ENCODE peak calls at places on chromosomes 13 and 19, in seven cellular contexts. C, K, X, Z, I, R and G are unnamed samples.

GRCh38 chr13:98719527-98720250 is 32.8 kb downstream of the SLC15A1 start:
- DNase-seq in I (peak; percentile 44), R (no peak), X (no peak), C (no peak), K (no peak), Z (no peak), G (no peak)

GRCh38 chr19:50359432-50359818 is 6.0 kb downstream of the NAPSA start:
- DNase-seq in K (peak; percentile 32), R (no peak), C (no peak), I (no peak), X (no peak), Z (no peak), G (no peak)

GRCh38 chr19:52992109-52993004 is 21.4 kb upstream of the ERVV-1 start:
- DNase-seq in I (peak; percentile 21), X (peak; percentile 46), Z (no peak), C (peak; percentile 1), K (peak; percentile 34), R (peak; percentile 67), G (no peak)

GRCh38 chr19:58097783-58098681 is at the start of gene ZSCAN18:
- DNase-seq in X (peak; percentile 82), Z (peak; percentile 99), I (peak; percentile 99), C (peak; percentile 98), R (peak; percentile 98), K (peak; percentile 97), G (peak; percentile 96)

GRCh38 chr19:5967994-5968430 is 9.9 kb downstream of the RANBP3 start:
- DNase-seq in X (peak; percentile 68), Z (peak; percentile 56), R (peak; percentile 77), K (peak; percentile 77), I (peak; percentile 87), C (peak; percentile 72), G (no peak)

GRCh38 chr19:15072930-15073647 is 8.9 kb upstream of the OR1I1 start:
- DNase-seq in Z (no peak), R (no peak), K (no peak), I (peak; percentile 94), C (no peak), X (no peak), G (no peak)

GRCh38 chr13:103516009-103516795 is 450.0 kb upstream of the SLC10A2 start:
- DNase-seq in R (no peak), Z (no peak), C (no peak), X (no peak), I (no peak), K (no peak), G (no peak)

GRCh38 chr19:16928916-16929315 is 40.1 kb downstream of the F2RL3 start:
- DNase-seq in C (no peak), R (no peak), Z (no peak), X (no peak), K (no peak), I (no peak), G (no peak)

GRCh38 chr19:52248256-52248655 is 21.1 kb upstream of the ZNF766 start:
- DNase-seq in R (no peak), X (no peak), K (no peak), C (peak; percentile 50), Z (peak; percentile 45), I (peak; percentile 78), G (peak; percentile 51)

GRCh38 chr19:57068921-57069697 is 50.7 kb upstream of the USP29 start:
- DNase-seq in Z (no peak), R (no peak), X (peak; percentile 10), I (peak; percentile 45), C (no peak), K (no peak), G (no peak)

GRCh38 chr13:54029226-54029625 is 1000.6 kb downstream of the OLFM4 start:
- DNase-seq in Z (no peak), I (peak; percentile 85), C (no peak), X (no peak), K (no peak), R (no peak), G (no peak)

GRCh38 chr13:35826626-35827254 is 304.4 kb downstream of the DCLK1 start:
- DNase-seq in R (no peak), Z (no peak), K (no peak), I (peak; percentile 17), X (peak; percentile 40), C (no peak), G (no peak)

GRCh38 chr13:51292000-51292550 is 47.4 kb upstream of the SERPINE3 start:
- DNase-seq in Z (no peak), X (no peak), C (no peak), R (no peak), K (no peak), I (no peak), G (no peak)

GRCh38 chr13:102869948-102870676 is 24.3 kb downstream of the ERCC5 start:
- DNase-seq in Z (no peak), K (no peak), C (no peak), I (no peak), X (no peak), R (no peak), G (no peak)

GRCh38 chr19:1683869-1684572 is 31.6 kb upstream of the TCF3 start:
- DNase-seq in C (no peak), I (no peak), R (no peak), Z (no peak), X (no peak), K (no peak), G (no peak)

GRCh38 chr19:966481-967088 is 17.6 kb upstream of the WDR18 start:
- DNase-seq in X (no peak), K (no peak), I (no peak), R (no peak), C (no peak), Z (no peak), G (no peak)

GRCh38 chr13:112876305-112877000 is 92.6 kb upstream of the MCF2L start:
- DNase-seq in X (no peak), C (no peak), I (no peak), K (peak; percentile 23), Z (no peak), R (no peak), G (no peak)

GRCh38 chr13:83048419-83048818 is 833.9 kb downstream of the SLITRK1 start:
- DNase-seq in K (no peak), R (no peak), Z (no peak), I (no peak), C (no peak), X (no peak), G (no peak)

GRCh38 chr19:20879501-20879900 is 43.5 kb upstream of the ZNF85 start:
- DNase-seq in X (no peak), Z (no peak), K (no peak), R (no peak), I (no peak), C (no peak), G (no peak)

GRCh38 chr19:17213334-17213733 is 1.8 kb upstream of the USE1 start:
- DNase-seq in R (peak; percentile 67), X (no peak), K (no peak), I (no peak), C (no peak), Z (no peak), G (no peak)

GRCh38 chr19:38250821-38251563 is 5.2 kb downstream of the PPP1R14A start:
- DNase-seq in Z (no peak), K (no peak), X (no peak), C (peak; percentile 12), I (no peak), R (peak; percentile 93), G (peak; percentile 64)

GRCh38 chr19:45428385-45429231 is 4.9 kb upstream of the ERCC1 start:
- DNase-seq in I (peak; percentile 63), Z (no peak), C (peak; percentile 39), X (peak; percentile 71), K (no peak), R (peak; percentile 92), G (no peak)

GRCh38 chr19:3336680-3337523 is 29.5 kb upstream of the NFIC start:
- DNase-seq in K (peak; percentile 82), R (peak; percentile 99), Z (no peak), X (no peak), I (no peak), C (no peak), G (peak; percentile 97)

GRCh38 chr19:3336351-3336679 is 30.1 kb upstream of the NFIC start:
- DNase-seq in I (no peak), R (no peak), X (no peak), C (no peak), Z (no peak), K (no peak), G (no peak)

GRCh38 chr19:3340340-3340739 is 26.0 kb upstream of the NFIC start:
- DNase-seq in R (no peak), I (no peak), K (no peak), C (no peak), X (no peak), Z (no peak), G (no peak)

GRCh38 chr19:3335431-3336350 is 30.7 kb upstream of the NFIC start:
- DNase-seq in Z (no peak), I (no peak), R (peak; percentile 89), K (no peak), X (no peak), C (no peak), G (peak; percentile 86)

GRCh38 chr19:3338541-3339181 is 27.7 kb upstream of the NFIC start:
- DNase-seq in I (no peak), C (no peak), Z (peak; percentile 63), X (peak; percentile 33), R (peak; percentile 93), K (peak; percentile 60), G (peak; percentile 57)
- H3K27ac ChIP-seq in I (no peak overlapping the region), C (no peak overlapping the region), Z (peak overlapping the region; percentile 52), X (no peak overlapping the region), R (peak overlapping the region; percentile 88), K (peak overlapping the region; percentile 47), G (peak overlapping the region; percentile 69)

GRCh38 chr19:19140476-19140875 is 2.2 kb upstream of the TMEM161A start:
- DNase-seq in C (no peak), Z (no peak), X (no peak), K (no peak), I (peak; percentile 26), R (no peak), G (no peak)
- H3K4me3 ChIP-seq in C (no peak overlapping the region), Z (no peak overlapping the region), X (no peak overlapping the region), K (no peak overlapping the region), I (no peak overlapping the region), R (no peak overlapping the region), G (no peak overlapping the region)

DNA sequence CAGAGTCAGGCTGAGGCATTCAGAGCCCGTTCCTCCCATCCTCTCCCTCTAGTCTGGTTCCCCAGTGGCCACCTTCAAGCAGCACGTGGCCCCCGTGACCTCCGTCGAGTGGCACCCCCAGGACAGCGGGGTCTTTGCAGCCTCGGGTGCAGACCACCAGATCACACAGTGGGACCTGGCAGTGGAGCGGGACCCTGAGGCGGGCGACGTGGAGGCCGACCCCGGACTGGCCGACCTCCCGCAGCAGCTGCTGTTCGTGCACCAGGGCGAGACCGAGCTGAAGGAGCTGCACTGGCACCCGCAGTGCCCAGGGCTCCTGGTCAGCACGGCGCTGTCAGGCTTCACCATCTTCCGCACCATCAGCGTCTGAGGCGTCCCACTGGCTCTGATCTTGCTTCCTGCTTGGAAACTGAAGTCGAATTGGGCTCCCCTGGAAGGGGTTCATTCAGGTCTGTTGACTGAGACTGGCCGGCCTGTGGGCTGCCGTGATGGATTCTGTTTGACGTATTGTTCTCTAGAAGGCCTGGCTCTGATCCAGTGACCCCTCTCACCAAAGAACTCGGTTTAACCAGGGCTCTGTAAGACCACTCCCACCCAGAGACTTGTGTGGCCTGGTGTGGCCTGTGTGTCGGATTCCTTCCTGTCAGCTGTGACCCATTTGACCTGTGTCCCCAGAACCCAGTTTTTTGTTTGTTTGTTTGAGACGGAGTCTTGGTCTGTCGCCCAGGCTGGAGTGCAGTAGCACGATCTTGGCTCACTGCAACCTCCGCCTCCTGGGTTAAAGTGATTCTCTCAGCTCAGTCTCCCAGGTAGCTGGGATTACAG is 2.5 kb upstream of the KCNJ14 start:
- DNase-seq in X (no peak), I (no peak), K (no peak), C (no peak), R (no peak), Z (no peak), G (no peak)
- H3K27ac ChIP-seq in X (no peak overlapping the region), I (no peak overlapping the region), K (no peak overlapping the region), C (no peak overlapping the region), R (no peak overlapping the region), Z (no peak overlapping the region), G (no peak overlapping the region)

GRCh38 chr19:46856062-46857022 is 4.5 kb upstream of the ARHGAP35 start:
- DNase-seq in Z (peak; percentile 89), C (peak; percentile 95), R (peak; percentile 99), I (peak; percentile 96), K (peak; percentile 97), X (peak; percentile 91), G (peak; percentile 96)
- H3K4me3 ChIP-seq in Z (peak overlapping the region; percentile 53), C (peak overlapping the region; percentile 50), R (peak overlapping the region; percentile 57), I (no peak overlapping the region), K (peak overlapping the region; percentile 27), X (no peak overlapping the region), G (peak overlapping the region; percentile 41)